ENCODE peak calls at places on chromosomes 6 and 20, in eight cellular contexts. O is IMR-90, R is GM06990, E is uterus, D is colonic mucosa, Y is foreskin fibroblast, Z is cardiac fibroblast, H is mucosa of descending colon. K is an unnamed sample.

GRCh38 chr6:7979831-7980230 is 69.2 kb upstream of the TXNDC5 start:
- DNase-seq in Z (no peak), E (no peak), R (no peak), H (no peak), O (no peak), D (no peak), Y (no peak), K (no peak)

GRCh38 chr6:149127212-149127611 is 190.3 kb upstream of the TAB2 start:
- DNase-seq in O (peak), E (no peak), D (no peak), H (no peak), Y (peak), Z (peak), R (no peak), K (no peak)

GRCh38 chr6:101730954-101731353 is 337.4 kb downstream of the GRIK2 start:
- DNase-seq in R (no peak), Z (peak), H (no peak), O (peak), D (no peak), Y (peak), E (no peak), K (no peak)

GRCh38 chr6:47736083-47736700 is 37.8 kb downstream of the ADGRF4 start:
- DNase-seq in Z (no peak), E (no peak), O (no peak), R (no peak), H (peak), Y (no peak), D (no peak), K (no peak)

GRCh38 chr6:150091466-150091865 is 22.5 kb upstream of the ULBP3 start:
- DNase-seq in D (no peak), Y (no peak), R (no peak), E (no peak), Z (no peak), H (no peak), O (no peak), K (no peak)

GRCh38 chr6:133973109-133973971 is 20.3 kb downstream of the TBPL1 start:
- DNase-seq in Z (peak), D (no peak), E (no peak), O (peak), H (no peak), R (no peak), Y (no peak), K (peak)

GRCh38 chr20:15482525-15482924 is 1090.7 kb downstream of the KIF16B start:
- DNase-seq in R (no peak), E (no peak), O (no peak), Z (no peak), Y (no peak), D (no peak), H (no peak), K (no peak)

GRCh38 chr6:34447915-34448314 is 18.0 kb upstream of the PACSIN1 start:
- DNase-seq in H (peak), Y (no peak), R (no peak), O (no peak), E (no peak), Z (no peak), D (no peak), K (no peak)

GRCh38 chr20:63102720-63103375 is 96.1 kb upstream of the BHLHE23 start:
- DNase-seq in Y (peak), D (peak), Z (peak), R (peak), O (peak), H (peak), E (peak), K (peak)

GRCh38 chr6:30493643-30494250 is 4.4 kb downstream of the HLA-E start:
- DNase-seq in O (no peak), Z (no peak), D (no peak), Y (no peak), E (no peak), H (no peak), R (no peak), K (peak)

GRCh38 chr6:153070756-153071155 is 60.3 kb downstream of the RGS17 start:
- DNase-seq in R (no peak), O (no peak), H (no peak), D (no peak), Y (no peak), Z (no peak), E (no peak), K (no peak)

GRCh38 chr6:113102761-113103160 is 754.4 kb upstream of the MARCKS start:
- DNase-seq in E (no peak), Z (peak), O (peak), H (no peak), Y (peak), D (no peak), R (no peak), K (no peak)

GRCh38 chr6:118685823-118686449 is 34.5 kb upstream of the CEP85L start:
- DNase-seq in R (no peak), E (no peak), H (no peak), Z (no peak), Y (no peak), O (no peak), D (no peak), K (no peak)

GRCh38 chr20:1567392-1568165 is 10.1 kb upstream of the SIRPD start:
- DNase-seq in Y (peak), H (no peak), E (no peak), R (no peak), O (peak), Z (peak), D (no peak), K (no peak)

GRCh38 chr20:46520976-46521579 is 7.7 kb upstream of the ZNF334 start:
- DNase-seq in Z (peak), D (peak), R (peak), H (peak), Y (peak), E (no peak), O (peak), K (peak)
- TF ChIP-seq CTCF in Z (peak), D (peak), R (peak), H (peak), Y (peak), E (no peak), O (peak), K (peak)

GRCh38 chr6:84282566-84282965 is 55.1 kb upstream of the CEP162 start:
- DNase-seq in E (no peak), H (no peak), D (no peak), Y (peak), Z (peak), O (peak), R (no peak), K (no peak)
- H3K4me3 ChIP-seq in E (no peak), H (no peak), D (no peak), Y (no peak), Z (no peak), O (no peak), R (no peak), K (no peak)

GRCh38 chr6:137136065-137136464 is 37.4 kb downstream of the IL22RA2 start:
- DNase-seq in D (no peak), Y (no peak), Z (peak), O (no peak), R (no peak), E (no peak), H (no peak), K (no peak)
- TF ChIP-seq CTCF in D (peak), Y (no peak), Z (peak), O (peak), R (no peak), E (no peak), H (no peak), K (no peak)

DNA sequence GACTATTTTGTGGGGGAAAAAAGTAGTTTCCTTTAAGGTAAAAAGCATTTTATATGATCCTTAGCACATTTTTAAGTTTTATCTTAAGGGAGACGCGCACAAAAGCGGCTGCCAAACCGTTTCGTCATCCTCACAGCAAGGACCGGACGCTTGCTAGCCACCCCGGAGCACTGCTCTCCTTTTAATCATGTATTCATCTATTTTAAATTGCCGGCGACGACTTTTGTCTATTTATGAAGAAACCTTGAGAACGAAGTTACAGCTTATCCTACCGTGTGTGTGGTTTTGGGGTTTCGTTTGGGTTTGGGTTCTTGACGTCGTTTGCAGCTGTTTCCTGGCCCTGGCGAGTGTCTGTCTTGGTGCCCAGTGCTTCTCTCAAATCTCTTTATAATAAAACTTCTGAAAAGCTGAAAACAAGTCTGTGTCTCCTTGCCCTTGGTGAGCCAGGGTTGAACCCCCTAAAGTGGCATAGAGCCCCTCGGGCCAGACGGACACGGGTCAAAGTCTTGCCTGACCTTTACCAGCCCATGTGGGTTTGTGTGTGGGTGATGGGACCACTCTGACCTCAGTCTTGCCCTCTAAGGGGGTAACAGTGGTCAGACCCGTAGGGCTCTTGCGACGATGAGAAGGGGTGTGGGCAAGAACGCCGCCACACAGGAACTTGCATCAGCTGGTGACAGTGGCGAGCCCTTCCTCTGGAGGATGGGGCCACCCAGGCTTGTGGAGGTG is 117.6 kb downstream of the JPH2 start:
- DNase-seq in D (no peak), E (no peak), R (peak), H (no peak), O (no peak), Z (no peak), Y (no peak), K (peak)
- H3K4me3 ChIP-seq in D (no peak), E (no peak), R (no peak), H (no peak), O (no peak), Z (no peak), Y (no peak), K (no peak)

DNA sequence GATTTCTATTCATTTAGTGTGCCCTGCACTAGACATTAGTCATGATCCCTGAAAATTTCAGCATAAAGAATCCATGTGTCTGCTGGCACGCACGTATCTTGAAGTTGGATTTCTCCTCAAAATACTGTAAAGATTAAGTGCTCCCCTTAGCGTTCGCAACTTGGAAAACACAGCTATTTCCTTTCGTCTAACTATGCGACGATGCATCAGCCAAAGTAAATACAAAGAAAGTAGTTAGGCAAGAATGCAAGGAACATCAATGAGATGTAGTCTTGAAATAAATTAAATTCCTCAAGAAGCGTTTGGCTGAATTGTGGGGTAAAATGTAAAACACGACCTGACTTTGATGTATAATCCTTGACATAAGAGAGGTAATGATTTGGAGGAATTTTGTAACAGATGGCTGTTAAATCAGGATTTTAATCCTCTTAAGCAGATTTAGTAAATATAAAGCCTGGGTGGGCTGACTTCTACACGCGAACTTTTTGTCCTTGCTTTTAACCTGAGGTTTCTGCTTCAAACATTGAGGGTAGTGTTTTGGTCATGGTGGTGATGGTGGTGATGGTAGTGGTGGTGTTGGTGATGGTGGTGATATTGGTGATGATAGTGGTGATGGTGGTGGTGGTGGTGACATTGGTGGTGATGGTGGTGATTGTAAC is 88.2 kb downstream of the FOXF2 start:
- DNase-seq in D (no peak), R (no peak), Y (peak), H (no peak), Z (peak), O (peak), E (no peak), K (no peak)
- TF ChIP-seq CTCF in D (no peak), R (no peak), Y (peak), H (no peak), Z (no peak), O (peak), E (no peak), K (no peak)

DNA sequence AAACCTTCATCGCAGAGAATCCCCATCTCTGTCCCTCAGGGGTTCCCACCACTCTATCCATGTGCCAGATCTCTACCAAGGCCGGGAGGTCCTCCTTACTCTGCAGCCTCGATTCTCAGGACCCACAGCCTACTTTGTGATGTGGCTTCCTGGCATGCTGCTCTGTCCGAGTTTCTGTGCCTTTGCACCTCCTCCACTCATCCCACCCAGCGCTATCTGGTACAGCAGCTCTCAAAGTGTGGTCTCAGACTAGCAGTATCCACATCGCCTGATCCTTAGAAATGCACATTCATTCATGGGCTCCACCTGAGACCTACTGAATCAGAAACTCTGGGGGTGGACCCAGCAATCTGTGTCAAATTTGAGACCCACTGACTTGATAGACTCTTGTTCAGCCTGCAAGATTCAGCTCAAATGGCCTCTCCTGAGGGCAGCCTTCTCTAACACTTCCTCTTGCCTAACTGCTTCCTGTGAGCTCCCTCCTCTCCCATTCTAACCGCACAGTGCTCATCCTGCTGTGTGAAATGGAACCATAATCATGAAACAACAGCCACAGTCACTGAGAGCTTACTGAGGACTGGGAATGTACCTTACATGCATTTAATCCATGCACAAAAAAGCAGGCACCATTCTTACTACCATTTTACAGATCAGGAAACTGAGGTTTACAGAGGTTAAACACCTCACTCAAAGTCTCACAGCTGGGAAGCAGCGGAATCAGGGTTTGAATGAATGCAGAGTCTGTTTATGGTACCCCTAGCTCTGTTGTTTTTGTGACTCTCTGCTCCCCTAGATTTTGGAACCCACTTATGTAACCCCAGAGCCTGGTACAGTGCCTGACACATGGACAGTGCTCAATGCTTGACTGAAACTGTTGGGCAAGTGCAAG is 69.4 kb downstream of the JPH2 start:
- DNase-seq in Y (no peak), Z (no peak), O (no peak), E (no peak), H (no peak), R (no peak), D (no peak), K (no peak)
- H3K4me3 ChIP-seq in Y (no peak), Z (no peak), O (no peak), E (no peak), H (no peak), R (no peak), D (no peak), K (no peak)

DNA sequence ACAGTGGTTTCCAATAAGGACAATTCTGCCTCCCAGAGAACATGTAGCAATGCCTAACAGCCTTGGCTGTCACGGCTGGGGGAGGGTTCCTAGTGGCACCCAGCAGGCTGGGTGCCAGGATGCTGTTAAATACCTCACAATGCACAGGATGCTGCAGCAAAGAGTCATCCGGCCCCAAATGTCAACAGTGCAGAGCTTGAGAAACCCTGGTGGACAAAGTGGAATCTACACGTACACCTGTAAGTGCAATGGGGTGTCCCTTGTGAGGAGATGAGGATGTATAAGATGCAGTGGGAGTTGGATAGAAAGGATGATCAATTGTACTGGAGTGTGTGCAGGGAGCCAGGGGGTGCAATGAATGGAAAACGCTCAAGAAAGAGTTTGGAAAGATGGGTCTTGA is 142.4 kb downstream of the FNDC1 start:
- DNase-seq in D (no peak), R (no peak), O (no peak), Y (no peak), Z (peak), H (no peak), E (no peak), K (peak)
- TF ChIP-seq CTCF in D (no peak), R (no peak), O (no peak), Y (no peak), Z (no peak), H (no peak), E (no peak), K (peak)

DNA sequence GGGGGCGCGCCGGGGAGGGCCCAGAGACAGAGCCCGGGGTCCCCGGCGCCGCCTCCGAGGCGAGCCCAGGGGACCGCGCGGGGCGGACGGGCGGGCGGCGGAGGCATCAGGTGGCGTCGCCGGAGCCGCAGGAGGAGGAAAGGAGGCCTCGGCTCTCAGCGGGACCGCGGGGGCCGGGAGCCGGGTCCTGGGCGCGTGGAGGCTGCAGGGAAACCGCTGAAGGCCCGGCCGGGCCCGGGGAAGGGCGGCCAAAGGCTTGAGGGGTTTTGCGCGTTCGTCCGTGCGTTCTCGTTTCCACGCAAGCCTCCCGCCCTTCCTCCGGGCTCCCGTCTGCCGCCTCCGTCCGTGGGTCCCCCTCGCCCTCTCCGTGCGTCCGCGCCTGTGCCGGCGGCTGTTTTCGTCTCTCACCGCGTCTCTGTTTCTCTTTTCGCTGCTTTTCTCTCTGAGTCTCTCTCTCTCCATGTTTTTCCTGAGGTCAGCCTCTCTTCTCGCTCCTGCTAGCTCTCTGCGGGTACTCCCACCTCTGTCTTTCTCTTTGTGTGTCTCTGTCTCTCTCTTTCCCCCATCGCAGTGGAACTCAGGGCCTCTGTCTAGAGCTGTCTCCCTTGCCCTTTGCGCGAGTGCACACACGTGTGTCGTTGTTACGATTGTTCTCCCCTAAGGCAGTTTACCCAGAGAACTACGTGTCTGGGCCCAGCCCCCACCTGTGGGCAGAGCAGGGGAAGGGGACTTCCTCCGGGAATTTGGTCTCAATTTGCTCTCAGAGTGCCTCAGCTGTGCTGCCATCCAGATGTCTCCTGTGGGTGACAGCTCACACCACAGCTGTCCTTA is 2.1 kb downstream of the IRF4 start:
- DNase-seq in H (no peak), R (no peak), Z (no peak), Y (no peak), D (no peak), O (no peak), E (no peak), K (peak)
- H3K4me3 ChIP-seq in H (no peak), R (peak), Z (no peak), Y (no peak), D (peak), O (no peak), E (no peak), K (peak)

DNA sequence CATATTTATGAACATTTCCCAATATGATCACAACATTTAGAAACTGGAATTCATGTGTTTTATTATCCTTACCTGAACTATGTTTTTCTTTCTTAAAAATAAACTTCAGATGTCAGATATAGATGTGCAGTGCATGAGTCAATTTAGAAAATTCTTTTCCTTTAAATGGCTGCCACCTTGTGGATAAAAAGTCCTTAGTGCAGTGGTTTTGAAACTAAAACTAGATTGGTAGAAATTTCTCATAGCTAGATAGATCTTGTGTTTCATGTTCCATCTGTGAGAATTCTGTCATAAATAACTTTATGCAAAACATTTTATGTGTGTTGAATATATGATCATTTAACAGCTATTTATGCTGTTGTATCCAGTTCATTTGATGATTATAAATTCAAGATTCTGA is 134.9 kb downstream of the KLHL32 start:
- DNase-seq in E (no peak), H (no peak), D (no peak), Y (no peak), Z (peak), O (peak), R (peak), K (peak)
- TF ChIP-seq CTCF in E (peak), H (peak), D (peak), Y (peak), Z (peak), O (peak), R (peak), K (peak)